ENCODE peak calls at places on chromosomes 2 and 18, in five cellular contexts. L is SK-N-SH, O is IMR-90, Z is GM13977, D is HL-60. E is an unnamed sample.
A peak's percentile ranks its signal among the peaks of the same experiment; 100 is the strongest.

GRCh38 chr2:197071213-197071612 is 144.7 kb upstream of the PGAP1 start:
- DNase-seq in L (no peak), O (no peak), Z (no peak), D (no peak), E (no peak)

GRCh38 chr2:208982831-208983230 is 441.0 kb upstream of the MAP2 start:
- DNase-seq in L (no peak), O (no peak), Z (no peak), D (no peak), E (no peak)

GRCh38 chr18:11309172-11309571 is 159.8 kb upstream of the PIEZO2 start:
- DNase-seq in L (no peak), O (no peak), Z (no peak), D (no peak), E (no peak)

GRCh38 chr2:148926291-148926961 is 51.4 kb downstream of the KIF5C start:
- DNase-seq in L (peak; percentile 63), O (peak; percentile 12), Z (peak; percentile 61), D (no peak), E (peak; percentile 75)

GRCh38 chr2:164015328-164016123 is 279.7 kb upstream of the FIGN start:
- DNase-seq in L (no peak), O (no peak), Z (peak; percentile 50), D (no peak), E (peak; percentile 42)

GRCh38 chr18:8688857-8689256 is 16.5 kb upstream of the MTCL1 start:
- DNase-seq in L (no peak), O (no peak), Z (no peak), D (no peak), E (no peak)

GRCh38 chr2:126220336-126220735 is 435.6 kb upstream of the GYPC start:
- DNase-seq in L (no peak), O (no peak), Z (no peak), D (no peak), E (no peak)

GRCh38 chr2:148534416-148535205 is 109.9 kb upstream of the EPC2 start:
- DNase-seq in L (peak; percentile 44), O (no peak), Z (no peak), D (no peak), E (no peak)

GRCh38 chr2:133414486-133415209 is 153.6 kb downstream of the NCKAP5 start:
- DNase-seq in L (no peak), O (peak; percentile 82), Z (no peak), D (no peak), E (no peak)

GRCh38 chr2:216192931-216193330 is 83.8 kb downstream of the XRCC5 start:
- DNase-seq in L (no peak), O (no peak), Z (no peak), D (no peak), E (no peak)

GRCh38 chr18:9069482-9070059 is 32.9 kb upstream of the NDUFV2 start:
- DNase-seq in L (no peak), O (no peak), Z (no peak), D (no peak), E (no peak)

GRCh38 chr2:95268208-95269035 is 5.8 kb upstream of the PROM2 start:
- DNase-seq in L (no peak), O (no peak), Z (no peak), D (no peak), E (no peak)

GRCh38 chr18:49135871-49136270 is 185.1 kb upstream of the SMAD7 start:
- DNase-seq in L (peak; percentile 8), O (peak; percentile 56), Z (no peak), D (no peak), E (no peak)

GRCh38 chr2:231259104-231259503 is 60.7 kb downstream of the ARMC9 start:
- DNase-seq in L (no peak), O (no peak), Z (no peak), D (no peak), E (no peak)

GRCh38 chr2:1600191-1601063 is 143.9 kb downstream of the PXDN start:
- DNase-seq in L (no peak), O (peak; percentile 76), Z (no peak), D (no peak), E (no peak)

GRCh38 chr18:59265246-59266018 is 7.8 kb downstream of the RAX start:
- DNase-seq in L (peak; percentile 66), O (no peak), Z (peak; percentile 65), D (no peak), E (peak; percentile 65)

GRCh38 chr2:147469471-147469870 is 375.4 kb upstream of the ACVR2A start:
- DNase-seq in L (no peak), O (no peak), Z (no peak), D (no peak), E (no peak)

GRCh38 chr2:207221731-207222130 is 56.0 kb upstream of the KLF7 start:
- DNase-seq in L (no peak), O (no peak), Z (no peak), D (no peak), E (no peak)

GRCh38 chr2:69973335-69973735 is 11.9 kb upstream of the ASPRV1 start:
- DNase-seq in L (no peak), O (peak; percentile 62), Z (no peak), D (no peak), E (no peak)

GRCh38 chr18:67144342-67144741 is 372.2 kb downstream of the DSEL start:
- DNase-seq in L (no peak), O (no peak), Z (no peak), D (no peak), E (no peak)

GRCh38 chr2:64525323-64525625 is 1.1 kb downstream of the AFTPH start:
- DNase-seq in L (no peak), O (peak; percentile 16), Z (peak; percentile 60), D (no peak), E (peak; percentile 51)

GRCh38 chr18:5066380-5066977 is 130.6 kb downstream of the AKAIN1 start:
- DNase-seq in L (peak; percentile 4), O (no peak), Z (no peak), D (peak; percentile 28), E (no peak)
- TF ChIP-seq CTCF in L (peak; percentile 56), O (no peak), Z (peak; percentile 62), D (peak; percentile 55), E (peak; percentile 38)

GRCh38 chr2:23066701-23067100 is 318.3 kb upstream of the KLHL29 start:
- DNase-seq in L (no peak), O (no peak), Z (no peak), D (no peak), E (no peak)
- TF ChIP-seq CTCF in L (no peak), O (no peak), Z (no peak), D (no peak), E (no peak)

DNA sequence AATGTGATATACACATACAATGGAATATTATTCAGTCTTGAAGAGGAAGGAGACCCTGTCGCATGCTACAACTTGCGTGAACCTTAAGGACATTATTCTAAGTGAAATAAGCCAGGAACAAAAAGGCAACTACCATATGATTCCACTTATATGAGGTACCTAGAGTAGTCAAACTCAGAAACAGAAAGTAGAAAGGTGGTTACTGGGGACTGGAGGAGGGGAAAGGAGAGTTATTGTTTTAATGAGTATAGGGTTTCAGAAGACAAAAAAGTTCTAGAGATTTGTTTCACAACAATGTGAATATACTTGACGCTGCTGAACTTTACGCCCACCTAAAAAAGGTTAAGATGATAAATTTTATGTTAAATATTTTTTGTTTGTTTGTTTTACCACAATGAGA is 47.0 kb downstream of the CXCR4 start:
- DNase-seq in L (no peak), O (no peak), Z (no peak), D (no peak), E (no peak)
- TF ChIP-seq CTCF in L (no peak), O (no peak), Z (no peak), D (no peak), E (no peak)

GRCh38 chr2:79529636-79530035 is 16.8 kb downstream of the CTNNA2 start:
- DNase-seq in L (no peak), O (no peak), Z (no peak), D (no peak), E (no peak)

GRCh38 chr2:79530443-79530842 is 17.6 kb downstream of the CTNNA2 start:
- DNase-seq in L (no peak), O (no peak), Z (no peak), D (no peak), E (no peak)
- TF ChIP-seq CTCF in L (peak; percentile 22), O (peak; percentile 4), Z (peak; percentile 15), D (no peak), E (no peak)

DNA sequence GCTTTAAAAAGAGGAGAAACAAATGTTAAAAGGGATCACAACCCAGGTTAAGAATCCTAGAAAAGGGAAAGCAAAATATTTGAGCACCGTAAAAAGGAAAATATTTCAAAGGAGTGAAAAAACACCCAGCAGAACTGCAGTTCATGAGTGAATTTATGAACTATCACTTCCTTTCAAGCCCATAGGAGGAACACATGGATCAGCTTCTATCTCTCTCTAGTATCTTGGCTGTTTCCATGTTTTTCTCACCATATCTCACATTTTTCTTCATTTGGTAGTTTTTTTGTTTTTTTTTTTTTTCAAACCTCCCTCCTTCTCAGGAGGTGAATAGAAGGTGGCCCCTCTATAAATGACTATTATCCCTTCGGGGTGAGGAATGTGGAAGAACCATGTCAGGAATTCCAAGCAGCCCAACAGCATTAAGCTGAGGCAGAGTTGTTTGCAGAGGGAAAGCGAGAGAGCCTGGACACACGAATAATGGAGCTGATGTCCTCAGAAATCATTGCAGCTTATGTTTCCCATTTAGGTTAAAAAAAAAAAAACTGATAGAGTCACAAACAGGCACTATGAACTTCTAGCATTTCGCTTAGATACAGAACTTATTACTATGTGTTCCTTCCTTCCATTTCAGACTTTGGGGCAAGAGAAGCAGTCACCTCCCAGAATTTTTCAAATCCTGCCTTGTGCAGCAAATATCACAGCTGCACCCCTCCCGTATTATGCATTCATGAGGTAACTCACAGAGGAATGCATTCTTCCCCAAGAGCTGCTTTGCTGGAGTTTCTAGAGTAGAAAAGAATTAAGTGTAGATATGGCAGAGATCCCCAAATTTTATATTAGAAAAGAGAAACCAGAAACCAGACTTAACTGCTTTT is 315.6 kb downstream of the IRS1 start:
- DNase-seq in L (no peak), O (peak; percentile 61), Z (no peak), D (no peak), E (no peak)
- TF ChIP-seq CTCF in L (no peak), O (no peak), Z (no peak), D (no peak), E (no peak)

DNA sequence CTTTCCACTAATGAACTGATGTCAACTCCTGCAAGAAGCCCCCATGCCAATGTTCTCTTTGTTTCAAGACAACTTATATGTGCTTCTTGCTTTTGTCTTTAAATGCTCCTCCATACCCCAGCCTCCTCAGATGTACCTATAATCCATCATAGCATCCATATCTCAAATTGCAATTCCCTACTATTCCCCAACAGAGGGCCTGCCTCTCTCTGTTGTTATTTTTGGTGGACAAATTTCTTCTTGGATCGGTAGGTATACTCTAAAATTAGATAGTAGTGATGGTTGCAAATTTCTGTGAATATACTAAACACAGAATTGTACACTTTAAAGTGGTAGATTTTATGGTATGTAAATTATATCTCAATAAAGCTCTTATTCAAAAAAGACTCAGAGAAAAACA is 820.1 kb downstream of the METTL4 start:
- DNase-seq in L (no peak), O (no peak), Z (no peak), D (no peak), E (no peak)
- TF ChIP-seq CTCF in L (no peak), O (no peak), Z (no peak), D (no peak), E (no peak)

E was measured in GM10248.